ENCODE peak calls at places on chromosome 21, in eight cellular contexts. V is osteocyte, F is upper lobe of left lung, Q is HTR-8/SVneo, H is HuH-7.5, E is T1000, T is fibroblast of lung, Z is midbrain. M is an unnamed sample.

GRCh38 chr21:31078796-31079195 is 40.5 kb upstream of the KRTAP19-8 start:
- DNase-seq in V (no peak), Z (no peak), Q (no peak), T (peak; percentile 26), F (no peak), H (no peak), E (no peak), M (no peak)

GRCh38 chr21:36803801-36804452 is 105.0 kb downstream of the SIM2 start:
- DNase-seq in Q (no peak), V (no peak), F (no peak), Z (no peak), T (no peak), E (no peak), H (no peak), M (no peak)

GRCh38 chr21:35559881-35560280 is 500.4 kb downstream of the SETD4 start:
- DNase-seq in Q (no peak), E (no peak), F (no peak), Z (no peak), V (no peak), T (peak; percentile 65), H (no peak), M (no peak)

GRCh38 chr21:31500976-31501375 is 156.9 kb upstream of the TIAM1 start:
- DNase-seq in E (no peak), T (no peak), Z (no peak), Q (no peak), V (no peak), F (no peak), H (no peak), M (no peak)

GRCh38 chr21:32137266-32137665 is 141.6 kb downstream of the MIS18A start:
- DNase-seq in H (no peak), Q (no peak), E (no peak), V (no peak), T (no peak), Z (no peak), F (no peak), M (no peak)

GRCh38 chr21:38909929-38910328 is 104.2 kb downstream of the ETS2 start:
- DNase-seq in F (no peak), T (no peak), E (no peak), H (no peak), V (no peak), Q (no peak), Z (no peak), M (no peak)

GRCh38 chr21:28104346-28104745 is 888.3 kb downstream of the LTN1 start:
- DNase-seq in V (no peak), Q (no peak), Z (no peak), E (no peak), T (no peak), F (no peak), H (no peak), M (no peak)

GRCh38 chr21:46060596-46061061 is 37.3 kb upstream of the COL6A2 start:
- DNase-seq in H (no peak), Z (no peak), V (peak; percentile 94), T (peak; percentile 100), F (no peak), E (peak; percentile 60), Q (peak; percentile 72), M (no peak)

GRCh38 chr21:23861908-23862504 is 1745.3 kb downstream of the MRPL39 start:
- DNase-seq in E (no peak), T (no peak), V (no peak), H (no peak), Q (no peak), F (no peak), Z (no peak), M (no peak)

GRCh38 chr21:31173881-31174555 is 135.7 kb upstream of the KRTAP19-8 start:
- DNase-seq in F (peak; percentile 58), E (no peak), V (peak; percentile 69), T (no peak), Q (no peak), Z (peak; percentile 48), H (no peak), M (no peak)

GRCh38 chr21:17454315-17455027 is 58.4 kb upstream of the CXADR start:
- DNase-seq in F (peak; percentile 74), H (no peak), E (no peak), V (no peak), Z (peak; percentile 71), T (peak; percentile 90), Q (peak; percentile 54), M (no peak)

GRCh38 chr21:29721242-29721641 is 218.6 kb downstream of the GRIK1 start:
- DNase-seq in H (no peak), V (no peak), Z (no peak), T (no peak), Q (no peak), E (no peak), F (no peak), M (no peak)

GRCh38 chr21:37787456-37787855 is 128.8 kb downstream of the KCNJ6 start:
- DNase-seq in H (no peak), T (peak; percentile 96), Z (no peak), E (no peak), V (no peak), F (no peak), Q (peak; percentile 44), M (no peak)

GRCh38 chr21:29181799-29182470 is 51.5 kb downstream of the MAP3K7CL start:
- DNase-seq in V (no peak), Q (peak; percentile 71), F (no peak), E (no peak), H (peak; percentile 11), Z (no peak), T (peak; percentile 95), M (peak; percentile 74)

GRCh38 chr21:40660461-40660860 is 186.5 kb downstream of the DSCAM start:
- DNase-seq in V (no peak), H (no peak), E (no peak), Z (no peak), Q (no peak), T (peak; percentile 13), F (no peak), M (no peak)

GRCh38 chr21:32359719-32360260 is 33.0 kb downstream of the URB1 start:
- DNase-seq in T (no peak), H (peak; percentile 22), F (no peak), Z (no peak), E (no peak), V (no peak), Q (peak; percentile 15), M (no peak)

GRCh38 chr21:32096411-32096810 is 182.4 kb downstream of the MIS18A start:
- DNase-seq in Q (no peak), Z (no peak), H (peak; percentile 18), V (no peak), E (no peak), F (no peak), T (no peak), M (no peak)

GRCh38 chr21:28805885-28806284 is 186.8 kb downstream of the LTN1 start:
- DNase-seq in F (no peak), Q (no peak), V (no peak), E (no peak), Z (no peak), H (no peak), T (peak; percentile 82), M (no peak)

GRCh38 chr21:36320421-36321324 is 676 bp downstream of the MORC3 start:
- DNase-seq in Q (peak; percentile 51), Z (peak; percentile 74), H (peak; percentile 28), V (peak; percentile 89), T (peak; percentile 73), F (no peak), E (peak; percentile 68), M (peak; percentile 50)

GRCh38 chr21:33029975-33030461 is 4.3 kb downstream of the OLIG2 start:
- DNase-seq in E (no peak), H (no peak), Q (no peak), V (no peak), Z (no peak), T (no peak), F (no peak), M (no peak)

GRCh38 chr21:39114871-39115658 is 68.2 kb downstream of the PSMG1 start:
- DNase-seq in Z (no peak), Q (peak; percentile 51), H (no peak), E (peak; percentile 74), T (peak; percentile 80), V (peak; percentile 91), F (no peak), M (no peak)

GRCh38 chr21:44273046-44273445 is 11.3 kb upstream of the DNMT3L start:
- DNase-seq in V (no peak), T (no peak), Z (no peak), Q (no peak), E (no peak), F (no peak), H (no peak), M (no peak)

GRCh38 chr21:35578350-35578782 is 482.0 kb downstream of the SETD4 start:
- DNase-seq in V (no peak), T (peak; percentile 95), F (no peak), H (no peak), Z (no peak), E (peak; percentile 30), Q (peak; percentile 30), M (no peak)

GRCh38 chr21:34724131-34724856 is 55.5 kb downstream of the CLIC6 start:
- DNase-seq in T (no peak), E (no peak), H (no peak), V (no peak), Q (no peak), Z (no peak), F (no peak), M (no peak)

GRCh38 chr21:32330784-32331311 is 32.2 kb downstream of the MRAP start:
- DNase-seq in V (no peak), T (no peak), Q (no peak), E (no peak), Z (peak; percentile 50), H (no peak), F (no peak), M (no peak)

GRCh38 chr21:39849014-39849655 is 18.1 kb upstream of the PCP4 start:
- DNase-seq in H (no peak), Z (no peak), Q (no peak), T (peak; percentile 78), E (no peak), F (no peak), V (no peak), M (no peak)

GRCh38 chr21:45169001-45169400 is 94.6 kb downstream of the ADARB1 start:
- DNase-seq in Q (no peak), T (no peak), Z (no peak), F (no peak), V (no peak), H (no peak), E (no peak), M (no peak)

GRCh38 chr21:42337830-42338729 is 12.7 kb downstream of the TFF2 start:
- DNase-seq in Q (peak; percentile 25), E (no peak), Z (peak; percentile 72), V (peak; percentile 83), T (peak; percentile 35), H (peak; percentile 46), F (peak; percentile 79), M (peak; percentile 14)